ENCODE peak calls at places on chromosome 20, in six cellular contexts. Q is sigmoid colon, W is breast epithelium, D is PC-9, G is pancreas, M is heart left ventricle. O is an unnamed sample.

GRCh38 chr20:5127859-5128409 is 1.1 kb downstream of the CDS2 start:
- DNase-seq in Q (no peak), W (no peak), D (no peak), G (no peak), M (no peak), O (no peak)

GRCh38 chr20:2327620-2328555 is 32.1 kb downstream of the TGM3 start:
- DNase-seq in Q (no peak), W (no peak), D (no peak), G (no peak), M (no peak), O (no peak)

GRCh38 chr20:24337074-24337473 is 132.4 kb upstream of the SYNDIG1 start:
- DNase-seq in Q (no peak), W (no peak), D (peak; percentile 14), G (no peak), M (no peak), O (no peak)

GRCh38 chr20:63782051-63782471 is 42.5 kb downstream of the SLC2A4RG start:
- DNase-seq in Q (no peak), W (no peak), D (no peak), G (no peak), M (no peak), O (no peak)

GRCh38 chr20:40279390-40279789 is 409.6 kb downstream of the MAFB start:
- DNase-seq in Q (peak; percentile 78), W (no peak), D (no peak), G (no peak), M (peak; percentile 60), O (no peak)

GRCh38 chr20:18739785-18740184 is 73.8 kb upstream of the SCP2D1 start:
- DNase-seq in Q (peak; percentile 89), W (no peak), D (no peak), G (no peak), M (no peak), O (no peak)

GRCh38 chr20:59912609-59913008 is 20.8 kb downstream of the SYCP2 start:
- DNase-seq in Q (no peak), W (no peak), D (no peak), G (no peak), M (no peak), O (no peak)

GRCh38 chr20:11056414-11056813 is 382.6 kb upstream of the JAG1 start:
- DNase-seq in Q (no peak), W (no peak), D (no peak), G (no peak), M (no peak), O (no peak)

GRCh38 chr20:25147716-25148115 is 47.8 kb upstream of the ENTPD6 start:
- DNase-seq in Q (no peak), W (no peak), D (no peak), G (no peak), M (no peak), O (no peak)

GRCh38 chr20:63955281-63955845 is 853 bp downstream of the UCKL1 start:
- DNase-seq in Q (no peak), W (no peak), D (peak; percentile 59), G (peak; percentile 76), M (peak; percentile 73), O (peak; percentile 86)

GRCh38 chr20:59939879-59940128 is 301 bp downstream of the PPP1R3D start:
- DNase-seq in Q (peak; percentile 74), W (no peak), D (no peak), G (no peak), M (peak; percentile 65), O (peak; percentile 81)

GRCh38 chr20:23507346-23507745 is 16.4 kb downstream of the CST8 start:
- DNase-seq in Q (no peak), W (no peak), D (no peak), G (no peak), M (no peak), O (no peak)

GRCh38 chr20:52536841-52537400 is 345.3 kb upstream of the ZFP64 start:
- DNase-seq in Q (no peak), W (no peak), D (no peak), G (no peak), M (no peak), O (no peak)

GRCh38 chr20:313402-313801 is 11.9 kb upstream of the SOX12 start:
- DNase-seq in Q (no peak), W (no peak), D (no peak), G (no peak), M (no peak), O (no peak)

GRCh38 chr20:62788607-62789006 is 7.7 kb upstream of the MRGBP start:
- DNase-seq in Q (no peak), W (no peak), D (no peak), G (no peak), M (no peak), O (no peak)

GRCh38 chr20:32534661-32535240 is 50.4 kb downstream of the NOL4L start:
- DNase-seq in Q (no peak), W (no peak), D (no peak), G (no peak), M (no peak), O (no peak)

GRCh38 chr20:5312518-5312917 is 4.2 kb downstream of the PROKR2 start:
- DNase-seq in Q (no peak), W (no peak), D (no peak), G (no peak), M (no peak), O (no peak)

GRCh38 chr20:47785321-47785899 is at the start of gene SULF2:
- DNase-seq in Q (no peak), W (no peak), D (peak; percentile 70), G (peak; percentile 70), M (peak; percentile 52), O (no peak)

GRCh38 chr20:53124075-53124532 is 151.9 kb downstream of the TSHZ2 start:
- DNase-seq in Q (peak; percentile 85), W (no peak), D (no peak), G (no peak), M (peak; percentile 50), O (no peak)

GRCh38 chr20:35463455-35464300 is 8.3 kb downstream of the CEP250 start:
- DNase-seq in Q (no peak), W (no peak), D (peak; percentile 60), G (no peak), M (peak; percentile 34), O (no peak)

GRCh38 chr20:40694246-40694645 is 5.2 kb upstream of the MAFB start:
- DNase-seq in Q (no peak), W (no peak), D (no peak), G (no peak), M (no peak), O (no peak)

GRCh38 chr20:63134201-63134612 is 81.7 kb downstream of the YTHDF1 start:
- DNase-seq in Q (peak; percentile 52), W (peak; percentile 31), D (no peak), G (peak; percentile 37), M (no peak), O (peak; percentile 56)

GRCh38 chr20:35296101-35296554 is 3.9 kb upstream of the FAM83C start:
- DNase-seq in Q (no peak), W (no peak), D (no peak), G (no peak), M (no peak), O (no peak)

GRCh38 chr20:2162125-2162822 is 60.6 kb downstream of the STK35 start:
- DNase-seq in Q (peak; percentile 36), W (no peak), D (no peak), G (no peak), M (no peak), O (no peak)

GRCh38 chr20:34024733-34025351 is 31.1 kb downstream of the RALY start:
- DNase-seq in Q (no peak), W (no peak), D (no peak), G (no peak), M (no peak), O (no peak)
- H3K4me1 ChIP-seq in Q (peaks cover 22% of the 10 kb centered on the region), W (no peaks in the 10 kb centered on the region), D (no peaks in the 10 kb centered on the region), G (peaks cover 13% of the 10 kb centered on the region), M (peaks cover 61% of the 10 kb centered on the region), O (peaks cover 40% of the 10 kb centered on the region)

GRCh38 chr20:61285152-61285645 is 33.1 kb downstream of the CDH4 start:
- DNase-seq in Q (no peak), W (no peak), D (no peak), G (no peak), M (no peak), O (no peak)

GRCh38 chr20:61288331-61288784 is 36.3 kb downstream of the CDH4 start:
- DNase-seq in Q (no peak), W (no peak), D (no peak), G (no peak), M (no peak), O (no peak)

GRCh38 chr20:61289166-61289565 is 37.1 kb downstream of the CDH4 start:
- DNase-seq in Q (no peak), W (no peak), D (no peak), G (no peak), M (no peak), O (no peak)

GRCh38 chr20:61285691-61286090 is 33.6 kb downstream of the CDH4 start:
- DNase-seq in Q (no peak), W (no peak), D (no peak), G (no peak), M (no peak), O (no peak)

GRCh38 chr20:61287583-61287982 is 35.5 kb downstream of the CDH4 start:
- DNase-seq in Q (no peak), W (no peak), D (no peak), G (no peak), M (no peak), O (no peak)
- H3K36me3 ChIP-seq in Q (no peaks in the 10 kb centered on the region), W (no peaks in the 10 kb centered on the region), D (no peaks in the 10 kb centered on the region), G (no peaks in the 10 kb centered on the region), M (no peaks in the 10 kb centered on the region), O (no peaks in the 10 kb centered on the region)

GRCh38 chr20:15930324-15931305 is 642.6 kb downstream of the KIF16B start:
- DNase-seq in Q (no peak), W (no peak), D (no peak), G (no peak), M (no peak), O (no peak)
- TF ChIP-seq CTCF in Q (peak; percentile 72), W (no peak), D (peak; percentile 80), G (no peak), M (no peak), O (peak; percentile 48)

DNA sequence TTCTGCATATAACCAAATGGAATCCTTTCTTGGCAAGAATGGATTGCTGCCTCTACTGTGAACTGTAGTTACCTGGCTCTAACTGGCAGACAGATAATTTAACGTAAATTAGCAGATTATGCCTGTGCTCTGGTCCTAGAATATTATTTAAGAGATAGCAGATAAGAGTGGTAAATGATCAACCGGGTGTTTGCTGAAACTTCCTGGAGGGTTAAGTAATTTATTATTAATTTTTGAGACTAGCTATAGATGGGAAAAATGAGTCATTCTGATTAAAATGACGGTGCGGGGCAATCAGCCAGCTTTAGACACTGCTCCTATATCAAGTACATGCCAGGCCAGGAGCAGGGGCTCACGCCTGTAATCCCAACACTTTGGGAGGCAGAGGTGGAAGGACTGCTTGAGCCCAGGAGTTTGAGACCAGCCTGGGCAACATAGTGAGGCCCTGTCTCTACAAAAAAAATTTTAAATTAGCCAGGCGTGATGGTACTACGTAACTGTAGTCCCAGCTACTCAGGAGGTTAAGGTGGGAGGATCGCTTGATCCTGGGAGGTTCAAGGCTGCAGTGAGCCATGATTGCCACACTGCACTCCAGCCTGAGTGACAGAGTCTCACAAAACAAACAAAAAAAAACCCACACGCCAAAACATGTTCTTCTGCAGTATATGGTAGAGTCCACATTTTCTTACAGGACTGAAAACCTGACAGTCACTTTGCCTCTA is 22.6 kb downstream of the B4GALT5 start:
- DNase-seq in Q (no peak), W (no peak), D (no peak), G (peak; percentile 71), M (no peak), O (no peak)
- H3K4me1 ChIP-seq in Q (peaks cover 47% of the 10 kb centered on the region), W (no peaks in the 10 kb centered on the region), D (peaks cover 100% of the 10 kb centered on the region), G (peaks cover 44% of the 10 kb centered on the region), M (peaks cover 86% of the 10 kb centered on the region), O (peaks cover 69% of the 10 kb centered on the region)

GRCh38 chr20:38505091-38505455 is 32.4 kb downstream of the RALGAPB start:
- DNase-seq in Q (no peak), W (no peak), D (no peak), G (no peak), M (no peak), O (no peak)
- H3K36me3 ChIP-seq in Q (peaks cover 34% of the 10 kb centered on the region), W (no peaks in the 10 kb centered on the region), D (peaks cover 34% of the 10 kb centered on the region), G (no peaks in the 10 kb centered on the region), M (peaks cover 80% of the 10 kb centered on the region), O (peaks cover 53% of the 10 kb centered on the region)

O was measured in upper lobe of right lung.